ENCODE peak calls at places on chromosomes 12 and 14, in four cellular contexts. Q is GM12878, W is HCT116, Z is K562. G is an unnamed sample.

GRCh38 chr12:82948462-82948861 is 261.8 kb downstream of the TMTC2 start:
- DNase-seq in Q (no peak), W (no peak), Z (no peak), G (no peak)

GRCh38 chr14:55329999-55330710 is 58.9 kb downstream of the FBXO34 start:
- DNase-seq in Q (no peak), W (no peak), Z (no peak), G (no peak)

GRCh38 chr14:67806228-67806627 is 10.2 kb downstream of the ZFYVE26 start:
- DNase-seq in Q (no peak), W (no peak), Z (no peak), G (no peak)

GRCh38 chr12:89157413-89157812 is 194.9 kb downstream of the DUSP6 start:
- DNase-seq in Q (no peak), W (no peak), Z (no peak), G (no peak)

GRCh38 chr14:71764701-71765347 is 167.4 kb upstream of the RGS6 start:
- DNase-seq in Q (no peak), W (no peak), Z (no peak), G (no peak)

GRCh38 chr14:31194661-31195060 is 12.9 kb downstream of the HECTD1 start:
- DNase-seq in Q (no peak), W (no peak), Z (no peak), G (no peak)

GRCh38 chr12:94714378-94714777 is 64.0 kb upstream of the TMCC3 start:
- DNase-seq in Q (no peak), W (no peak), Z (no peak), G (no peak)

GRCh38 chr12:113981876-113982275 is 15.8 kb upstream of the RBM19 start:
- DNase-seq in Q (no peak), W (no peak), Z (no peak), G (no peak)

GRCh38 chr12:104736307-104736706 is 221.8 kb downstream of the SLC41A2 start:
- DNase-seq in Q (no peak), W (no peak), Z (no peak), G (no peak)

GRCh38 chr14:89773644-89774316 is 180.8 kb downstream of the EFCAB11 start:
- DNase-seq in Q (peak), W (no peak), Z (no peak), G (peak)

GRCh38 chr14:26128931-26129674 is 468.7 kb downstream of the NOVA1 start:
- DNase-seq in Q (no peak), W (no peak), Z (no peak), G (no peak)

GRCh38 chr14:65833256-65833880 is 420.8 kb downstream of the FUT8 start:
- DNase-seq in Q (no peak), W (no peak), Z (no peak), G (no peak)

GRCh38 chr14:90276627-90277367 is 20.4 kb downstream of the PSMC1 start:
- DNase-seq in Q (no peak), W (no peak), Z (no peak), G (no peak)

GRCh38 chr12:11026118-11026517 is 3.7 kb upstream of the TAS2R19 start:
- DNase-seq in Q (no peak), W (no peak), Z (no peak), G (peak)

GRCh38 chr12:13167226-13167625 is 29.3 kb upstream of the EMP1 start:
- DNase-seq in Q (no peak), W (no peak), Z (no peak), G (no peak)

GRCh38 chr12:45732250-45732649 is 2.7 kb downstream of the ARID2 start:
- DNase-seq in Q (no peak), W (no peak), Z (no peak), G (no peak)

GRCh38 chr12:131309700-131310099 is 356.0 kb downstream of the ADGRD1 start:
- DNase-seq in Q (no peak), W (no peak), Z (no peak), G (no peak)

GRCh38 chr12:93894391-93895095 is 217.4 kb downstream of the CRADD start:
- DNase-seq in Q (no peak), W (no peak), Z (no peak), G (no peak)

GRCh38 chr12:77064891-77065360 is 443 bp downstream of the E2F7 start:
- DNase-seq in Q (no peak), W (no peak), Z (no peak), G (peak)

GRCh38 chr12:120283318-120283717 is 8.4 kb downstream of the RNU4-2 start:
- DNase-seq in Q (no peak), W (no peak), Z (no peak), G (peak)

GRCh38 chr14:58969951-58970751 is 218.3 kb upstream of the DAAM1 start:
- DNase-seq in Q (peak), W (no peak), Z (no peak), G (peak)

GRCh38 chr12:73798523-73798922 is 739.1 kb upstream of the ATXN7L3B start:
- DNase-seq in Q (no peak), W (no peak), Z (no peak), G (no peak)

GRCh38 chr14:22379727-22380126 is 209.3 kb downstream of the DAD1 start:
- DNase-seq in Q (no peak), W (no peak), Z (no peak), G (no peak)

GRCh38 chr12:50221228-50222008 is 54.2 kb upstream of the CERS5 start:
- DNase-seq in Q (peak), W (no peak), Z (no peak), G (no peak)

GRCh38 chr12:93921511-93921910 is 226.9 kb upstream of the PLXNC1 start:
- DNase-seq in Q (no peak), W (no peak), Z (no peak), G (no peak)

GRCh38 chr12:12896261-12896660 is 4.9 kb downstream of the GPRC5A start:
- DNase-seq in Q (no peak), W (no peak), Z (no peak), G (no peak)

GRCh38 chr14:95290769-95291440 is 28.8 kb downstream of the CLMN start:
- DNase-seq in Q (no peak), W (no peak), Z (no peak), G (no peak)

GRCh38 chr14:61558271-61558670 is 137.0 kb upstream of the HIF1A start:
- DNase-seq in Q (no peak), W (no peak), Z (no peak), G (no peak)

GRCh38 chr12:48000878-48001321 is 3.4 kb downstream of the COL2A1 start:
- DNase-seq in Q (no peak), W (peak), Z (no peak), G (no peak)

GRCh38 chr12:8145754-8146415 is 10.9 kb upstream of the ZNF705A start:
- DNase-seq in Q (no peak), W (no peak), Z (no peak), G (peak)

GRCh38 chr12:77980782-77981181 is 150.1 kb downstream of the NAV3 start:
- DNase-seq in Q (no peak), W (no peak), Z (no peak), G (no peak)

GRCh38 chr14:90774316-90774715 is 41.9 kb downstream of the TTC7B start:
- DNase-seq in Q (no peak), W (no peak), Z (no peak), G (no peak)

GRCh38 chr14:101506211-101506920 is 54.9 kb upstream of the DIO3 start:
- DNase-seq in Q (no peak), W (no peak), Z (no peak), G (no peak)

GRCh38 chr12:534216-534615 is 74.5 kb downstream of the B4GALNT3 start:
- DNase-seq in Q (no peak), W (no peak), Z (no peak), G (no peak)

GRCh38 chr12:79434561-79434960 is 256.2 kb downstream of the PAWR start:
- DNase-seq in Q (no peak), W (no peak), Z (no peak), G (no peak)

GRCh38 chr12:19261773-19262172 is 132.2 kb downstream of the PLEKHA5 start:
- DNase-seq in Q (no peak), W (no peak), Z (no peak), G (no peak)

GRCh38 chr12:4115570-4115969 is 158.0 kb upstream of the CCND2 start:
- DNase-seq in Q (no peak), W (no peak), Z (no peak), G (no peak)

GRCh38 chr14:92719421-92719820 is 29.0 kb downstream of the LGMN start:
- DNase-seq in Q (no peak), W (no peak), Z (no peak), G (no peak)
- TF ChIP-seq ZNF274 in Q (no peak), W (no peak), Z (no peak), G (no peak)

GRCh38 chr12:106091421-106091820 is 47.3 kb downstream of the NUAK1 start:
- DNase-seq in Q (no peak), W (no peak), Z (no peak), G (no peak)
- H3K9ac ChIP-seq in Q (no peak), W (no peak), Z (no peak), G (no peak)

DNA sequence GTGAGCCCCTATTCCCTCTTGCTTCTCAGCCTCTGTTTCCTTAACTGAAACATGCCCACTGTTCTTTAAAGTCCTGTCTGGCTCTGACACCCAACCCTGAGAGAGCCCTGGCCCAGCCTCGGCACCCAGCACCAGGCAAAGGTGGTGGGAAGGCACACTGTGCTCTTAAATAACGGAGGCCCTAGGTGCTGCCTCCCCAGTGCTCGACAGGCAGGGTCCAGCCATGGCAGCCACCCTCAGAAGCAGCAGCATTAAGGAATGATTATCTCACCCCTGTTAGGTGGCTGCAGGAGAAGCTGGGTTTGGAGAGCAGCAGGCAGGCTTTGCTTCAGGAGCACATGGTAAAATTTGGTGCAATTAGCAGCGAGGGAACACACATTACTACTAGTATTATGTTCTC is 152.4 kb downstream of the BCL11B start:
- DNase-seq in Q (no peak), W (no peak), Z (no peak), G (no peak)
- H3K4me3 ChIP-seq in Q (no peak), W (no peak), Z (no peak), G (no peak)

DNA sequence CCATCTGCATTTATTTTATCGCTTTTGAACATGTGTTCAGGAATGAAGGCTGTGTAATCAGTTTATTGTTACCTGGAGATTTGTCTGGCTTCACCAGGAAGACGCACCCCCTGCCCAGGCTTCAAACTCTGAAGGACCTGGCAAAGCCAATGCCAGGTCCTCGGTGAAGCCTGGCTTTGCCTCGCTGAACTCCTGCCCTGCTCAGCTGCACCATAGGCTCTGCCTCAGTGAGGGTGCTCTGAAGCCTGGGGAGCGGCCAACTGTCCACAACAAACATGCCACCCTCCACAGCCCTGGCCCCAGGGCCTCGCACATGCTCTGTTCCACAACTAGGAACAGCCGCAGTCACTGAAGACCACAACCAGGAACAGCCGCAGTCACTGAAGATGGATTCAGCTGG is 66.9 kb downstream of the NTF3 start:
- DNase-seq in Q (no peak), W (no peak), Z (no peak), G (no peak)
- TF ChIP-seq ZNF274 in Q (no peak), W (no peak), Z (no peak), G (no peak)

DNA sequence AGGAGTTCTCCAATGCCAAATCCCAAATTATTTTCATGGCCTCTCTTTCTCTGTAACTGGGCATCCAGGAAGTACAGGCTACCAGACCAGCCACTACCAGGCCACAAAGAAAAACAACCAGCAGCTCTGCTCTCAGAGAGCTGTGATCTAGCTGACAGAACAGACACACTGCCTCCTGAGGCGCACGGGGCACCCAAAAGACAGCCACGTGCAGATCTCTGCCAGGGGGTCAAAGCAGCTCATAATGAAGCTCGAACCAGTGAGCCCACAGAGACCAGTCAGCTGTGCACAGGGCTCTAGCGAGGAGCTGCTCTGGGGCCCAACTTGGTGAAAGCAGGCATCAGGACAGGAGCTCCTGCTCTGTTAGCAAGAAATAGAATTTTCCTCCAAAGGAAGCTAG is 30.4 kb downstream of the ACTN1 start:
- DNase-seq in Q (no peak), W (no peak), Z (no peak), G (no peak)
- H3K9ac ChIP-seq in Q (no peak), W (no peak), Z (peak), G (no peak)

GRCh38 chr12:54285150-54286041 is 4.9 kb downstream of the HNRNPA1 start:
- DNase-seq in Q (no peak), W (no peak), Z (no peak), G (no peak)

GRCh38 chr12:54292083-54292930 is 8.5 kb downstream of the NFE2 start:
- DNase-seq in Q (no peak), W (no peak), Z (no peak), G (no peak)

GRCh38 chr12:54282949-54283593 is 2.5 kb downstream of the HNRNPA1 start:
- DNase-seq in Q (no peak), W (no peak), Z (no peak), G (no peak)

GRCh38 chr12:54286042-54286931 is 5.8 kb downstream of the HNRNPA1 start:
- DNase-seq in Q (no peak), W (no peak), Z (no peak), G (no peak)

GRCh38 chr12:54287316-54288157 is 7.0 kb downstream of the HNRNPA1 start:
- DNase-seq in Q (no peak), W (no peak), Z (no peak), G (no peak)
- H3K4me3 ChIP-seq in Q (no peak), W (no peak), Z (peak), G (no peak)

GRCh38 chr12:75550906-75551305 is 39.5 kb upstream of the KRR1 start:
- DNase-seq in Q (no peak), W (no peak), Z (no peak), G (no peak)
- TF ChIP-seq ZNF274 in Q (no peak), W (no peak), Z (no peak), G (no peak)

G was measured in NT2/D1.